ENCODE peak calls at places on chromosomes 2 and 18, in six cellular contexts. V, G, A, O, K and D are unnamed samples.

GRCh38 chr2:58030789-58031188 is 15.8 kb upstream of the VRK2 start:
- DNase-seq in V (no peak), G (no peak), A (no peak), O (no peak), K (no peak), D (no peak)

GRCh38 chr2:26786207-26787023 is 559 bp downstream of the CENPA start:
- DNase-seq in V (peak; percentile 35), G (no peak), A (peak; percentile 17), O (no peak), K (no peak), D (no peak)

GRCh38 chr18:77108821-77109692 is 23.5 kb downstream of the MBP start:
- DNase-seq in V (no peak), G (no peak), A (no peak), O (no peak), K (peak; percentile 46), D (no peak)

GRCh38 chr2:230664128-230664527 is 48.5 kb upstream of the CAB39 start:
- DNase-seq in V (no peak), G (no peak), A (peak; percentile 50), O (no peak), K (no peak), D (no peak)

GRCh38 chr2:234240917-234241316 is 190.4 kb downstream of the SPP2 start:
- DNase-seq in V (no peak), G (no peak), A (peak; percentile 68), O (no peak), K (no peak), D (no peak)

GRCh38 chr2:6723865-6724571 is 141.7 kb downstream of the CMPK2 start:
- DNase-seq in V (no peak), G (no peak), A (no peak), O (no peak), K (no peak), D (no peak)

GRCh38 chr2:144460981-144461766 is 58.7 kb downstream of the ZEB2 start:
- DNase-seq in V (no peak), G (peak; percentile 90), A (peak; percentile 86), O (no peak), K (no peak), D (no peak)

GRCh38 chr2:190973262-190973661 is 40.7 kb downstream of the STAT1 start:
- DNase-seq in V (no peak), G (no peak), A (no peak), O (no peak), K (no peak), D (no peak)

GRCh38 chr18:69599377-69599776 is 198.7 kb downstream of the DOK6 start:
- DNase-seq in V (no peak), G (no peak), A (no peak), O (no peak), K (no peak), D (no peak)

GRCh38 chr2:6069354-6069753 is 377.2 kb downstream of the SOX11 start:
- DNase-seq in V (no peak), G (no peak), A (no peak), O (no peak), K (no peak), D (no peak)

GRCh38 chr18:27793013-27793412 is 383.9 kb downstream of the CDH2 start:
- DNase-seq in V (no peak), G (no peak), A (no peak), O (no peak), K (no peak), D (no peak)

GRCh38 chr2:240689975-240690374 is 1.7 kb upstream of the AQP12A start:
- DNase-seq in V (no peak), G (no peak), A (no peak), O (no peak), K (no peak), D (no peak)

GRCh38 chr2:234437642-234438321 is 59.1 kb downstream of the ARL4C start:
- DNase-seq in V (no peak), G (no peak), A (no peak), O (no peak), K (no peak), D (no peak)

GRCh38 chr18:37669991-37670534 is 104.5 kb upstream of the CELF4 start:
- DNase-seq in V (no peak), G (no peak), A (no peak), O (no peak), K (no peak), D (no peak)

GRCh38 chr2:160994141-160995002 is 165.9 kb upstream of the TANK start:
- DNase-seq in V (peak; percentile 46), G (peak; percentile 96), A (peak; percentile 95), O (no peak), K (peak; percentile 77), D (peak; percentile 64)

GRCh38 chr2:105397025-105397722 is 1.7 kb downstream of the FHL2 start:
- DNase-seq in V (no peak), G (peak; percentile 49), A (no peak), O (no peak), K (no peak), D (no peak)

GRCh38 chr2:15932394-15933183 is 7.8 kb upstream of the MYCN start:
- DNase-seq in V (no peak), G (no peak), A (no peak), O (no peak), K (no peak), D (no peak)

GRCh38 chr2:159065891-159066290 is 97.5 kb downstream of the TANC1 start:
- DNase-seq in V (no peak), G (no peak), A (no peak), O (no peak), K (no peak), D (no peak)

GRCh38 chr2:241573741-241574140 is 15.2 kb downstream of the BOK start:
- DNase-seq in V (no peak), G (no peak), A (no peak), O (no peak), K (no peak), D (no peak)

GRCh38 chr18:9987931-9988330 is 74.1 kb downstream of the VAPA start:
- DNase-seq in V (no peak), G (no peak), A (no peak), O (no peak), K (no peak), D (no peak)

GRCh38 chr2:223039618-223040017 is 12.4 kb upstream of the KCNE4 start:
- DNase-seq in V (no peak), G (no peak), A (no peak), O (no peak), K (no peak), D (no peak)

GRCh38 chr2:6960659-6961058 is 43.4 kb downstream of the RNF144A start:
- DNase-seq in V (no peak), G (peak; percentile 85), A (peak; percentile 41), O (no peak), K (no peak), D (no peak)

GRCh38 chr18:74336656-74337055 is 21.0 kb downstream of the C18orf63 start:
- DNase-seq in V (no peak), G (no peak), A (no peak), O (no peak), K (no peak), D (no peak)

GRCh38 chr18:74346206-74346605 is 30.6 kb downstream of the C18orf63 start:
- DNase-seq in V (no peak), G (no peak), A (no peak), O (no peak), K (no peak), D (no peak)

GRCh38 chr18:74337155-74337911 is 21.7 kb downstream of the C18orf63 start:
- DNase-seq in V (no peak), G (no peak), A (no peak), O (no peak), K (no peak), D (no peak)

GRCh38 chr18:74337912-74338309 is 22.3 kb downstream of the C18orf63 start:
- DNase-seq in V (no peak), G (no peak), A (no peak), O (no peak), K (no peak), D (no peak)

DNA sequence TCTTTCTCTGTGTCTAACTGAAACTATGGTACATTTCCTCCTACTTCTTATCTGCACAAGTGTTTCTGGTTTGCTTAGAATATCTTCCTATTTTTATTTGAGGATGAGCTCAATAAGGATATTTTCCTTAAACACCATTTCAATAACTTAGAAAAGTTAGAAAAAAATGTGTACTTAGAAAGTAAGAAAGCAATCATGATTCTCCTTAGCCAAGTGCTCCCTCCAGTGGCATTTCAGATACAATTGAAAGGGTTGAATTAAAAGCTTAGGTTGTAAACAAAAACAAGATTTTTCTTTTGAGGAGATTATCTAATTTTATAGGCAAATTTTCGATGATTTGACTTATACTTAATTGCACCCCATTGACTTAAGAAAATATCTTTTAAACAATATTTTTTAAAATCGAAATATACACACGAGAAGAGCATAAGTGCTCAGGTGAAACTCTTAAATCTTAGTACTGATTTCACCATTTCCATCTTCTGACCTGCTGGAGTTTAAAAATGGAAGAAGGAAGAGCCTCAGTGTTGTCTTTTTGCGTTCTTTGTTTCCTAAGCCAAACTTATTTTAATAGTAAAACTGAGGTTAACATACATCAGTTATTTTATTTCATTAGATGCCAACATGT is 26.9 kb downstream of the C18orf63 start:
- DNase-seq in V (peak; percentile 26), G (peak; percentile 89), A (peak; percentile 85), O (no peak), K (no peak), D (no peak)
- TF ChIP-seq CTCF in V (peak; percentile 56), G (peak; percentile 62), A (peak; percentile 58), O (peak; percentile 55), K (peak; percentile 74), D (peak; percentile 81)

DNA sequence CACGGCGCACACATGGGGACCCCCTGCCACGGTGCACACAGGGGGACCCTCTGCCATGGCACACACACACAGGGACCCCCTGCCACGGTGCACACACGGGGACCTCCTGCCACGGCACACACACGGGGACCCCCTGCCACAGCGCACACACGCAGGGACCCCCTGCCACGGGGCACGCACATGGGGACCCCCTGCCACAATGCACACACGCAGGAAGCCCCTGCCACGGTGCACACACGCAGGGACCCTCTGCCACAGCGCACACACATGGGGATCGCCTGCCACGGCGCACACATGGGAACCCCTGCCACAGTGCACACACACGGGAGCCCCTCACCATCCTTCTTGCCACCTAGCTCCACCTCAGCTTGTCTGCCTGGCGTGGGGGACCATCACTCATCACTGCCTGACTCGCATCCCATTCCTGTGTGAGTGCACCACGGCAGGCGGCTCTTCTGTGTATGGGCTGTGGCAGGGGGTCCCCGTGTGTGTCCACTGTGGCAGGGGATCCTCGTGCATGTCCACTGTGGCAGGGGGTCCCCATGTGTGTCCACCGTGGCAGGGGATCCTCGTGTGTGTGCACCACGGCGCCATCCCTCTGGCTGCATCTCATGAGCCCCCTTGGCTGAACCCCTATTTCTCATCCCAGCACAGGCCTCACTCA is 206.7 kb downstream of the EIPR1 start:
- DNase-seq in V (no peak), G (no peak), A (no peak), O (no peak), K (no peak), D (no peak)
- TF ChIP-seq CTCF in V (no peak), G (no peak), A (no peak), O (no peak), K (no peak), D (no peak)

GRCh38 chr18:58581265-58581664 is 47.6 kb downstream of the ALPK2 start:
- DNase-seq in V (no peak), G (peak; percentile 79), A (peak; percentile 65), O (no peak), K (no peak), D (no peak)
- TF ChIP-seq CTCF in V (no peak), G (peak; percentile 19), A (no peak), O (no peak), K (no peak), D (no peak)

DNA sequence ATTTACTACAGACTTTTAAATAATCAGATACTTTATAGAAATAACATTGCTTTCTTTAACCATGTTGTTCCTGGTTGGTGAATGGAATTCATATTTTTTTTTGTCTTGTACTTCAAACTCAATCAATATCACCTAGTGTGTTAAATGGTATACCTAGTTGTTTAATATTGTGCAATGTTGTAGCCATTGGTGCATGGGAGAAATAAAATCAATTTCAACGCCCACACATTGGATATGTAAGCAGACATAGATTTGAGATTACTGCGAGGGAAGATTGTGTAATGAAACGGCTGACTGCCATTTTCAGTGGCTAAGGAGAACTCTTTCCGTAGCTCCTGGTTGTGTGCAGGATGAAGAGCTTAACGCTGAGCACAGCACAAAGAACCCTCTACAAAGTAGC is 626.1 kb downstream of the TMEM182 start:
- DNase-seq in V (no peak), G (no peak), A (no peak), O (no peak), K (no peak), D (no peak)
- TF ChIP-seq CTCF in V (no peak), G (no peak), A (no peak), O (no peak), K (no peak), D (no peak)